ENCODE peak calls at places on chromosomes 5 and 9, in six cellular contexts. One of them, this sample, is unnamed.

GRCh38 chr5:151016700-151017099 is 3.7 kb upstream of the GPX3 start:
- DNase-seq in CD4-positive, alpha-beta T cell: no peak
- DNase-seq in stomach: no peak
- DNase-seq in foreskin fibroblast: no peak
- DNase-seq in PC-3: no peak
- DNase-seq in CD8-positive, alpha-beta T cell: no peak
- DNase-seq in this sample: no peak

GRCh38 chr5:26940981-26941380 is 97.4 kb downstream of the CDH9 start:
- DNase-seq in foreskin fibroblast: no peak
- DNase-seq in CD4-positive, alpha-beta T cell: no peak
- DNase-seq in CD8-positive, alpha-beta T cell: no peak
- DNase-seq in stomach: no peak
- DNase-seq in PC-3: peak
- DNase-seq in this sample: no peak

GRCh38 chr5:93305984-93306383 is 275.0 kb downstream of the NR2F1-AS1 start:
- DNase-seq in foreskin fibroblast: no peak
- DNase-seq in stomach: no peak
- DNase-seq in PC-3: peak
- DNase-seq in CD8-positive, alpha-beta T cell: no peak
- DNase-seq in CD4-positive, alpha-beta T cell: no peak
- DNase-seq in this sample: no peak

GRCh38 chr5:143229896-143230675 is 173.4 kb downstream of the NR3C1 start:
- DNase-seq in foreskin fibroblast: peak
- DNase-seq in CD4-positive, alpha-beta T cell: no peak
- DNase-seq in PC-3: no peak
- DNase-seq in CD8-positive, alpha-beta T cell: peak
- DNase-seq in stomach: no peak
- DNase-seq in this sample: no peak

GRCh38 chr5:35365756-35366155 is 135.5 kb upstream of the PRLR start:
- DNase-seq in CD4-positive, alpha-beta T cell: no peak
- DNase-seq in PC-3: no peak
- DNase-seq in foreskin fibroblast: no peak
- DNase-seq in stomach: no peak
- DNase-seq in CD8-positive, alpha-beta T cell: no peak
- DNase-seq in this sample: no peak

GRCh38 chr5:10601246-10602030 is 37.6 kb downstream of the ANKRD33B start:
- DNase-seq in CD8-positive, alpha-beta T cell: no peak
- DNase-seq in PC-3: peak
- DNase-seq in CD4-positive, alpha-beta T cell: no peak
- DNase-seq in foreskin fibroblast: peak
- DNase-seq in stomach: peak
- DNase-seq in this sample: no peak

GRCh38 chr5:11904270-11904906 is at the start of gene CTNND2:
- DNase-seq in CD8-positive, alpha-beta T cell: no peak
- DNase-seq in foreskin fibroblast: peak
- DNase-seq in PC-3: peak
- DNase-seq in CD4-positive, alpha-beta T cell: no peak
- DNase-seq in stomach: no peak
- DNase-seq in this sample: no peak

GRCh38 chr9:22307013-22307711 is 139.5 kb upstream of the DMRTA1 start:
- DNase-seq in foreskin fibroblast: peak
- DNase-seq in stomach: peak
- DNase-seq in PC-3: peak
- DNase-seq in CD4-positive, alpha-beta T cell: no peak
- DNase-seq in CD8-positive, alpha-beta T cell: no peak
- DNase-seq in this sample: no peak

GRCh38 chr5:141618030-141618803 is 583 bp downstream of the DIAPH1 start:
- DNase-seq in CD4-positive, alpha-beta T cell: peak
- DNase-seq in PC-3: peak
- DNase-seq in foreskin fibroblast: peak
- DNase-seq in stomach: peak
- DNase-seq in CD8-positive, alpha-beta T cell: peak
- DNase-seq in this sample: no peak

GRCh38 chr9:93143830-93144530 is 9.9 kb upstream of the NINJ1 start:
- DNase-seq in CD4-positive, alpha-beta T cell: peak
- DNase-seq in PC-3: no peak
- DNase-seq in stomach: no peak
- DNase-seq in foreskin fibroblast: no peak
- DNase-seq in CD8-positive, alpha-beta T cell: peak
- DNase-seq in this sample: no peak

GRCh38 chr5:138065102-138065501 is 18.7 kb upstream of the WNT8A start:
- DNase-seq in PC-3: peak
- DNase-seq in foreskin fibroblast: no peak
- DNase-seq in CD8-positive, alpha-beta T cell: no peak
- DNase-seq in CD4-positive, alpha-beta T cell: no peak
- DNase-seq in stomach: no peak
- DNase-seq in this sample: no peak

GRCh38 chr9:82781965-82782392 is 281.0 kb downstream of the RASEF start:
- DNase-seq in PC-3: no peak
- DNase-seq in foreskin fibroblast: no peak
- DNase-seq in stomach: no peak
- DNase-seq in CD8-positive, alpha-beta T cell: no peak
- DNase-seq in CD4-positive, alpha-beta T cell: no peak
- DNase-seq in this sample: no peak
- TF ChIP-seq CTCF in PC-3: no peak
- TF ChIP-seq CTCF in foreskin fibroblast: no peak
- TF ChIP-seq CTCF in stomach: no peak
- TF ChIP-seq CTCF in CD8-positive, alpha-beta T cell: no peak
- TF ChIP-seq CTCF in CD4-positive, alpha-beta T cell: no peak
- TF ChIP-seq CTCF in this sample: no peak

DNA sequence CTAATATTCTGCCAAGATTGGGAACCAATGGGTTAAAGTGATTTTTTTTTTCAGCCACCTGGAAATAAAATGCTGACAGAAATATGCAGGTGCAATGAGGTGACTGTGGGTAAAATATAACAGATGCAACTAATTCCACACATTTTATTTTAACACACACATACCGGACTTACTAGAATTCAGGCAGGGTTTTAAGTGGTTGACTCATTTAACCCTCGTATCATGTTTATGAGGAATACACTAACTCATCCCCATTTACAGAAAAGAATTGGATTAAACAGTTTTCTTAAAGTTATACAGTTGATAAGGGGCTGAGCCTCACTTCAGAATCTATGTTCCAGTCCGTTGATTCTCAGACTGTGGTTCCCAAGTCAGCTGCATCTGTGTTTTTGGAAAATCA is 207.5 kb downstream of the CHSY3 start:
- DNase-seq in stomach: no peak
- DNase-seq in foreskin fibroblast: no peak
- DNase-seq in CD4-positive, alpha-beta T cell: no peak
- DNase-seq in PC-3: peak
- DNase-seq in CD8-positive, alpha-beta T cell: no peak
- DNase-seq in this sample: no peak
- TF ChIP-seq CTCF in stomach: no peak
- TF ChIP-seq CTCF in foreskin fibroblast: no peak
- TF ChIP-seq CTCF in CD4-positive, alpha-beta T cell: no peak
- TF ChIP-seq CTCF in PC-3: no peak
- TF ChIP-seq CTCF in CD8-positive, alpha-beta T cell: no peak
- TF ChIP-seq CTCF in this sample: no peak

GRCh38 chr9:133347515-133347984 is 381 bp downstream of the MED22 start:
- DNase-seq in CD8-positive, alpha-beta T cell: peak
- DNase-seq in stomach: no peak
- DNase-seq in PC-3: peak
- DNase-seq in foreskin fibroblast: peak
- DNase-seq in CD4-positive, alpha-beta T cell: no peak
- DNase-seq in this sample: no peak
- TF ChIP-seq CTCF in CD8-positive, alpha-beta T cell: no peak
- TF ChIP-seq CTCF in stomach: no peak
- TF ChIP-seq CTCF in PC-3: no peak
- TF ChIP-seq CTCF in foreskin fibroblast: no peak
- TF ChIP-seq CTCF in CD4-positive, alpha-beta T cell: no peak
- TF ChIP-seq CTCF in this sample: no peak

DNA sequence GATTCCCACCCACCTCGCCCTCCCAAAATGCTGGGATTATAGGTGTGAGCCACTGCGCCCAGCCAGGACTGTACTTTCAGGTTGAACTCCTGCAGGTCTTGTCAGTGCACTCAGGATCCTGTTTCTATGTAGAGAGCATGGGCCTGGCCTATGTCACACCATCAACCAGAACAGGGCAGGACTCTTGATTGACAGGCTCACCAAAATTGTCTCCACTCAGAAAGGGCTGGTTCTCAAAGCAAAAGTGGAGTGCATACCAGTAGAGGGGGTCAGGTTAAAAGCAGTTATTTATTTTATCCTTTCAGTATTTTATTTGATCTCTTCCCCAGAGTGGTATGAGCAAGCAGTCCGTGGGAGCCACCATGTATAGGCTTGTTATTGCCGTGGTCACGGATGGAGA is 27.4 kb upstream of the POU4F3 start:
- DNase-seq in PC-3: no peak
- DNase-seq in CD4-positive, alpha-beta T cell: no peak
- DNase-seq in stomach: no peak
- DNase-seq in CD8-positive, alpha-beta T cell: no peak
- DNase-seq in foreskin fibroblast: no peak
- DNase-seq in this sample: no peak
- TF ChIP-seq CTCF in PC-3: no peak
- TF ChIP-seq CTCF in CD4-positive, alpha-beta T cell: no peak
- TF ChIP-seq CTCF in stomach: no peak
- TF ChIP-seq CTCF in CD8-positive, alpha-beta T cell: no peak
- TF ChIP-seq CTCF in foreskin fibroblast: no peak
- TF ChIP-seq CTCF in this sample: no peak